ENCODE peak calls at places on chromosomes 12 and 14, in six cellular contexts. S is activated T-cell treated with anti-CD3 and anti-CD28 coated beads for 48 hours, C is mammary epithelial cell, D is non-pigmented ciliary epithelial cell, X is choroid plexus epithelial cell, O is ecto neural progenitor cell. A is an unnamed sample.

GRCh38 chr12:102966200-102966941 is 8.9 kb downstream of the ASCL1 start:
- DNase-seq in S (no peak), C (no peak), D (no peak), X (no peak), O (no peak), A (no peak)

GRCh38 chr12:103834897-103835390 is 6.1 kb downstream of the NT5DC3 start:
- DNase-seq in S (no peak), C (no peak), D (no peak), X (no peak), O (no peak), A (no peak)

GRCh38 chr14:85565862-85566296 is 35.9 kb downstream of the FLRT2 start:
- DNase-seq in S (no peak), C (peak), D (no peak), X (peak), O (no peak), A (no peak)

GRCh38 chr14:23366163-23366921 is 1.4 kb upstream of the EFS start:
- DNase-seq in S (no peak), C (peak), D (no peak), X (peak), O (peak), A (peak)

GRCh38 chr12:19643635-19644034 is 204.3 kb downstream of the AEBP2 start:
- DNase-seq in S (no peak), C (peak), D (peak), X (peak), O (no peak), A (peak)

GRCh38 chr12:131816495-131816894 is 11.7 kb upstream of the MMP17 start:
- DNase-seq in S (no peak), C (no peak), D (no peak), X (no peak), O (no peak), A (no peak)

GRCh38 chr12:54509660-54510059 is 12.1 kb downstream of the NCKAP1L start:
- DNase-seq in S (no peak), C (no peak), D (no peak), X (no peak), O (no peak), A (no peak)

GRCh38 chr12:47860279-47860841 is 40.7 kb upstream of the HDAC7 start:
- DNase-seq in S (peak), C (no peak), D (no peak), X (no peak), O (no peak), A (no peak)

GRCh38 chr14:65792208-65792905 is 379.8 kb downstream of the FUT8 start:
- DNase-seq in S (no peak), C (peak), D (peak), X (peak), O (no peak), A (no peak)

GRCh38 chr14:55556929-55557623 is 22.9 kb upstream of the KTN1 start:
- DNase-seq in S (no peak), C (peak), D (peak), X (peak), O (no peak), A (peak)

GRCh38 chr12:685388-685787 is 22.1 kb upstream of the NINJ2 start:
- DNase-seq in S (peak), C (peak), D (peak), X (peak), O (no peak), A (peak)

GRCh38 chr14:99435327-99435726 is 45.3 kb downstream of the SETD3 start:
- DNase-seq in S (no peak), C (no peak), D (no peak), X (no peak), O (peak), A (no peak)